ENCODE peak calls at places on chromosomes 16 and 17, in nine cellular contexts. P is CD8-positive, alpha-beta memory T cell; I is NCI-H1930; T is activated CD8-positive, alpha-beta memory T cell treated with anti-CD3 and anti-CD28 coated beads, Interleukin-2, amount 50 U/mL, for 48 hours; X is stimulated activated CD4-positive, alpha-beta T cell treated with anti-CD3 and anti-CD28 coated beads, TNF-alpha, amount 100 ng/mL, for 48 hours; W is midbrain; C is activated T-cell treated with anti-CD3 and anti-CD28 coated beads for 1 hour; O is EL; E is HEK293T. H is an unnamed sample.

GRCh38 chr16:79411805-79412204 is 188.7 kb downstream of the MAF start:
- DNase-seq in O (no peak), P (no peak), E (no peak), T (no peak), X (no peak), C (no peak), I (no peak), W (no peak), H (no peak)

GRCh38 chr17:74241434-74241833 is 28.1 kb downstream of the TTYH2 start:
- DNase-seq in W (peak; percentile 59), I (no peak), T (no peak), E (no peak), X (no peak), P (no peak), C (no peak), O (no peak), H (no peak)

GRCh38 chr16:88576307-88576706 is 6.1 kb downstream of the ZC3H18 start:
- DNase-seq in C (no peak), X (no peak), I (no peak), W (no peak), O (no peak), P (no peak), T (no peak), E (no peak), H (no peak)

GRCh38 chr16:28990375-28991040 is 5.7 kb downstream of the LAT start:
- DNase-seq in O (no peak), C (peak; percentile 53), X (no peak), W (no peak), E (no peak), I (no peak), P (no peak), T (peak; percentile 77), H (no peak)

GRCh38 chr17:4903051-4903818 is at the start of gene CHRNE:
- DNase-seq in X (peak; percentile 55), O (peak; percentile 72), E (peak; percentile 72), I (peak; percentile 67), T (peak; percentile 84), C (peak; percentile 60), P (peak; percentile 71), W (peak; percentile 71), H (peak; percentile 27)

GRCh38 chr17:2232244-2232638 is 71.3 kb downstream of the SMG6 start:
- DNase-seq in T (no peak), P (no peak), O (peak; percentile 95), X (no peak), C (no peak), I (no peak), W (no peak), E (no peak), H (no peak)

GRCh38 chr17:46769531-46770438 is 48.7 kb downstream of the WNT3 start:
- DNase-seq in X (no peak), W (no peak), E (no peak), T (peak; percentile 56), I (no peak), P (no peak), O (peak; percentile 42), C (no peak), H (no peak)

GRCh38 chr17:28949185-28950016 is 1.9 kb downstream of the PHF12 start:
- DNase-seq in T (peak; percentile 82), W (peak; percentile 63), X (peak; percentile 44), E (no peak), I (no peak), C (peak; percentile 28), P (peak; percentile 38), O (peak; percentile 71), H (peak; percentile 36)

GRCh38 chr16:88768041-88768876 is 16.8 kb downstream of the PIEZO1 start:
- DNase-seq in W (peak; percentile 41), T (no peak), E (no peak), P (no peak), C (no peak), O (no peak), X (no peak), I (no peak), H (no peak)

GRCh38 chr16:72501739-72502653 is 330.0 kb upstream of the PMFBP1 start:
- DNase-seq in T (no peak), W (peak; percentile 67), C (no peak), O (peak; percentile 71), I (peak; percentile 10), E (peak; percentile 62), X (peak; percentile 6), P (no peak), H (peak; percentile 14)

GRCh38 chr17:28634211-28634865 is 10.6 kb downstream of the BLTP2 start:
- DNase-seq in O (no peak), W (no peak), X (no peak), C (no peak), T (no peak), P (no peak), I (no peak), E (no peak), H (no peak)

GRCh38 chr17:56203430-56203829 is 50.2 kb downstream of the ANKFN1 start:
- DNase-seq in W (no peak), I (no peak), C (no peak), E (peak; percentile 37), X (no peak), O (peak; percentile 2), P (no peak), T (no peak), H (no peak)

GRCh38 chr16:11053916-11054460 is 109.6 kb downstream of the CLEC16A start:
- DNase-seq in I (no peak), W (no peak), E (no peak), X (no peak), T (no peak), P (no peak), O (no peak), C (no peak), H (no peak)

GRCh38 chr17:80191192-80191591 is 21.4 kb downstream of the CARD14 start:
- DNase-seq in X (no peak), I (no peak), E (no peak), W (no peak), T (no peak), C (no peak), O (no peak), P (no peak), H (no peak)

GRCh38 chr17:42403150-42403549 is 14.9 kb upstream of the STAT3 start:
- DNase-seq in E (no peak), P (no peak), X (no peak), I (no peak), O (no peak), W (no peak), T (peak; percentile 77), C (peak; percentile 31), H (no peak)

GRCh38 chr17:68033636-68034451 is 1.7 kb upstream of the KPNA2 start:
- DNase-seq in E (peak; percentile 37), X (no peak), I (no peak), C (no peak), W (no peak), T (no peak), P (no peak), O (peak; percentile 70), H (no peak)

GRCh38 chr16:4380131-4381063 is 8.7 kb downstream of the VASN start:
- DNase-seq in W (no peak), X (no peak), I (no peak), T (no peak), C (no peak), E (no peak), O (no peak), P (no peak), H (no peak)

GRCh38 chr17:60676758-60677307 is 818 bp upstream of the BCAS3 start:
- DNase-seq in W (no peak), P (no peak), T (no peak), X (no peak), I (no peak), E (no peak), O (no peak), C (no peak), H (no peak)

GRCh38 chr16:27450836-27451341 is 48.9 kb downstream of the IL21R start:
- DNase-seq in T (no peak), I (no peak), X (no peak), O (no peak), W (no peak), E (no peak), C (peak; percentile 10), P (peak; percentile 38), H (no peak)

GRCh38 chr16:57865746-57866528 is 63.6 kb upstream of the KIFC3 start:
- DNase-seq in I (no peak), T (no peak), W (no peak), X (no peak), O (no peak), P (no peak), C (no peak), E (no peak), H (no peak)

GRCh38 chr16:28231763-28232162 is 20.0 kb upstream of the XPO6 start:
- DNase-seq in E (no peak), T (no peak), X (no peak), W (no peak), P (no peak), C (no peak), I (no peak), O (no peak), H (no peak)

GRCh38 chr16:1932050-1933028 is 10.7 kb downstream of the MSRB1 start:
- DNase-seq in E (no peak), C (no peak), W (no peak), X (no peak), P (no peak), O (no peak), T (no peak), I (no peak), H (no peak)

GRCh38 chr16:65618335-65618734 is 496.5 kb upstream of the CDH11 start:
- DNase-seq in C (no peak), P (no peak), X (no peak), W (no peak), E (no peak), I (no peak), O (no peak), T (no peak), H (no peak)

GRCh38 chr17:58060596-58061191 is 22.5 kb upstream of the DYNLL2 start:
- DNase-seq in C (no peak), W (no peak), I (no peak), X (no peak), E (no peak), O (peak; percentile 27), T (no peak), P (no peak), H (no peak)

GRCh38 chr17:63925615-63926014 is 6.5 kb downstream of the CD79B start:
- DNase-seq in O (no peak), I (no peak), W (no peak), X (no peak), T (no peak), E (no peak), P (no peak), C (no peak), H (no peak)

GRCh38 chr17:17414316-17414937 is 62.4 kb upstream of the MED9 start:
- DNase-seq in I (no peak), W (peak; percentile 65), C (no peak), O (peak; percentile 61), X (no peak), T (no peak), P (no peak), E (no peak), H (no peak)

GRCh38 chr16:9934723-9935508 is 247.3 kb downstream of the GRIN2A start:
- DNase-seq in T (no peak), O (no peak), P (no peak), I (no peak), E (no peak), X (no peak), C (no peak), W (no peak), H (no peak)

GRCh38 chr16:80117731-80118130 is 423.1 kb upstream of the DYNLRB2 start:
- DNase-seq in X (no peak), T (no peak), E (no peak), C (no peak), O (no peak), P (no peak), I (no peak), W (no peak), H (no peak)

GRCh38 chr17:27666831-27667560 is 36.0 kb downstream of the LGALS9 start:
- DNase-seq in P (no peak), I (no peak), E (no peak), O (no peak), C (no peak), T (peak; percentile 36), W (no peak), X (no peak), H (no peak)

GRCh38 chr17:32671891-32672290 is 185.1 kb downstream of the CDK5R1 start:
- DNase-seq in O (peak; percentile 16), P (no peak), I (no peak), W (no peak), E (no peak), C (no peak), T (no peak), X (no peak), H (no peak)

GRCh38 chr17:79794659-79795511 is 2.0 kb downstream of the CBX8 start:
- DNase-seq in X (no peak), W (no peak), P (no peak), O (no peak), T (no peak), C (no peak), I (no peak), E (no peak), H (no peak)